ENCODE peak calls at places on chromosomes 4 and X, in nine cellular contexts. X is posterior vena cava; E is WTC11; N is activated gamma-delta T cell treated with anti-CD3 and anti-CD28 coated beads, Interleukin-2, amount 50 U/mL, for 16 hours; Z is COR-L47; V is NCI-H2029; S is stimulated activated CD8-positive, alpha-beta memory T cell treated with anti-CD3 and anti-CD28 coated beads, Interleukin-15, amount 100 ng/mL, for 4 hours; M is GM04504; O is NCI-H748 treated with DMSO at 0.1 percent for 48 hours. A is an unnamed sample.

GRCh38 chrX:137568741-137569469 is 3.0 kb downstream of the ZIC3 start:
- DNase-seq in X (no peak), E (no peak), N (no peak), Z (peak), V (no peak), S (no peak), M (no peak), O (peak), A (no peak)

GRCh38 chr4:10007436-10007740 is 13.9 kb downstream of the SLC2A9 start:
- DNase-seq in X (no peak), E (no peak), N (no peak), Z (no peak), V (no peak), S (no peak), M (no peak), O (no peak), A (no peak)

GRCh38 chr4:8728536-8729407 is 136.2 kb downstream of the CPZ start:
- DNase-seq in X (peak), E (no peak), N (no peak), Z (no peak), V (no peak), S (no peak), M (no peak), O (no peak), A (no peak)

GRCh38 chr4:37299468-37299867 is 54.9 kb downstream of the NWD2 start:
- DNase-seq in X (no peak), E (no peak), N (no peak), Z (no peak), V (no peak), S (no peak), M (no peak), O (no peak), A (no peak)

GRCh38 chrX:53093177-53093655 is 726 bp upstream of the KANTR start:
- DNase-seq in X (peak), E (peak), N (peak), Z (peak), V (peak), S (no peak), M (no peak), O (peak), A (peak)

GRCh38 chr4:149176019-149176418 is 639.6 kb downstream of the IQCM start:
- DNase-seq in X (no peak), E (peak), N (no peak), Z (no peak), V (no peak), S (no peak), M (no peak), O (no peak), A (peak)

GRCh38 chr4:185566972-185567749 is 31.9 kb upstream of the PDLIM3 start:
- DNase-seq in X (no peak), E (no peak), N (no peak), Z (no peak), V (no peak), S (no peak), M (peak), O (no peak), A (peak)

GRCh38 chr4:122873752-122874151 is 47.1 kb downstream of the FGF2 start:
- DNase-seq in X (no peak), E (no peak), N (no peak), Z (no peak), V (no peak), S (no peak), M (no peak), O (no peak), A (peak)

GRCh38 chr4:43709443-43709842 is 739.2 kb downstream of the KCTD8 start:
- DNase-seq in X (no peak), E (no peak), N (no peak), Z (no peak), V (no peak), S (no peak), M (no peak), O (no peak), A (no peak)

GRCh38 chr4:165201806-165202205 is 5.6 kb upstream of the KLHL2 start:
- DNase-seq in X (no peak), E (no peak), N (no peak), Z (no peak), V (no peak), S (no peak), M (no peak), O (no peak), A (no peak)

GRCh38 chrX:28472926-28473325 is 114.3 kb upstream of the IL1RAPL1 start:
- DNase-seq in X (no peak), E (no peak), N (no peak), Z (no peak), V (no peak), S (no peak), M (no peak), O (no peak), A (no peak)

GRCh38 chrX:75230296-75230695 is 43.6 kb upstream of the UPRT start:
- DNase-seq in X (no peak), E (no peak), N (no peak), Z (no peak), V (no peak), S (no peak), M (no peak), O (peak), A (no peak)

GRCh38 chr4:139454111-139454600 is at the start of gene RAB33B:
- DNase-seq in X (peak), E (no peak), N (peak), Z (no peak), V (no peak), S (no peak), M (no peak), O (no peak), A (peak)

GRCh38 chrX:2351321-2351720 is 149.5 kb downstream of the DHRSX start:
- DNase-seq in X (no peak), E (no peak), N (no peak), Z (no peak), V (no peak), S (no peak), M (peak), O (no peak), A (peak)

GRCh38 chrX:118117069-118117405 is 427 bp upstream of the KLHL13 start:
- DNase-seq in X (no peak), E (no peak), N (no peak), Z (no peak), V (no peak), S (no peak), M (no peak), O (no peak), A (peak)

GRCh38 chrX:141936080-141936479 is 32.4 kb downstream of the MAGEC1 start:
- DNase-seq in X (no peak), E (no peak), N (no peak), Z (no peak), V (no peak), S (no peak), M (no peak), O (no peak), A (no peak)

GRCh38 chrX:39065051-39065871 is 264.0 kb downstream of the MID1IP1 start:
- DNase-seq in X (no peak), E (peak), N (no peak), Z (peak), V (peak), S (no peak), M (no peak), O (peak), A (no peak)

GRCh38 chr4:108172231-108172779 is 3.6 kb upstream of the LEF1 start:
- DNase-seq in X (no peak), E (peak), N (no peak), Z (peak), V (no peak), S (no peak), M (no peak), O (no peak), A (no peak)

GRCh38 chrX:38864165-38864564 is 62.9 kb downstream of the MID1IP1 start:
- DNase-seq in X (no peak), E (no peak), N (no peak), Z (no peak), V (no peak), S (no peak), M (no peak), O (no peak), A (no peak)

GRCh38 chr4:168574581-168575295 is 77.9 kb downstream of the PALLD start:
- DNase-seq in X (no peak), E (no peak), N (no peak), Z (no peak), V (no peak), S (no peak), M (no peak), O (no peak), A (peak)

GRCh38 chr4:845233-845835 is 19.4 kb upstream of the CPLX1 start:
- DNase-seq in X (no peak), E (no peak), N (no peak), Z (no peak), V (no peak), S (no peak), M (peak), O (no peak), A (peak)

GRCh38 chr4:76386566-76387305 is 34.2 kb downstream of the CCDC158 start:
- DNase-seq in X (no peak), E (no peak), N (no peak), Z (no peak), V (no peak), S (no peak), M (no peak), O (no peak), A (peak)

GRCh38 chrX:41377624-41378023 is 43.7 kb downstream of the DDX3X start:
- DNase-seq in X (peak), E (no peak), N (peak), Z (no peak), V (no peak), S (no peak), M (no peak), O (no peak), A (no peak)

GRCh38 chr4:2165391-2165790 is 76.5 kb downstream of the HAUS3 start:
- DNase-seq in X (no peak), E (no peak), N (no peak), Z (no peak), V (no peak), S (no peak), M (no peak), O (no peak), A (no peak)

GRCh38 chr4:140861359-140862181 is 105.4 kb upstream of the TBC1D9 start:
- DNase-seq in X (no peak), E (peak), N (peak), Z (peak), V (peak), S (no peak), M (peak), O (peak), A (peak)

GRCh38 chr4:86841309-86841708 is 7.9 kb downstream of the SLC10A6 start:
- DNase-seq in X (no peak), E (no peak), N (no peak), Z (no peak), V (no peak), S (no peak), M (no peak), O (no peak), A (no peak)

GRCh38 chr4:77473509-77473908 is 132.1 kb upstream of the CXCL13 start:
- DNase-seq in X (no peak), E (peak), N (no peak), Z (no peak), V (no peak), S (no peak), M (no peak), O (no peak), A (peak)

GRCh38 chr4:168648929-168649328 is 152.1 kb downstream of the PALLD start:
- DNase-seq in X (no peak), E (no peak), N (no peak), Z (no peak), V (no peak), S (no peak), M (peak), O (no peak), A (peak)

GRCh38 chr4:2138846-2139500 is 79.8 kb downstream of the NAT8L start:
- DNase-seq in X (no peak), E (no peak), N (no peak), Z (no peak), V (no peak), S (no peak), M (no peak), O (no peak), A (no peak)

GRCh38 chr4:141375855-141376254 is 155.2 kb downstream of the ZNF330 start:
- DNase-seq in X (no peak), E (no peak), N (no peak), Z (peak), V (peak), S (no peak), M (peak), O (no peak), A (peak)

GRCh38 chr4:101515566-101515965 is 168.2 kb upstream of the PPP3CA start:
- DNase-seq in X (no peak), E (no peak), N (no peak), Z (no peak), V (no peak), S (no peak), M (no peak), O (no peak), A (no peak)

GRCh38 chrX:129726307-129727111 is 12.3 kb upstream of the XPNPEP2 start:
- DNase-seq in X (no peak), E (peak), N (no peak), Z (peak), V (no peak), S (no peak), M (peak), O (peak), A (peak)

GRCh38 chr4:23819041-23819511 is 70.8 kb downstream of the PPARGC1A start:
- DNase-seq in X (no peak), E (no peak), N (no peak), Z (no peak), V (no peak), S (no peak), M (no peak), O (no peak), A (peak)

GRCh38 chrX:16870861-16871584 is 861 bp upstream of the RBBP7 start:
- DNase-seq in X (peak), E (peak), N (no peak), Z (peak), V (no peak), S (no peak), M (no peak), O (no peak), A (no peak)

GRCh38 chrX:46777971-46778810 is 19.3 kb upstream of the SLC9A7 start:
- DNase-seq in X (no peak), E (no peak), N (no peak), Z (no peak), V (no peak), S (no peak), M (no peak), O (no peak), A (no peak)

GRCh38 chr4:100082852-100083251 is 107.4 kb downstream of the DDIT4L start:
- DNase-seq in X (no peak), E (no peak), N (no peak), Z (no peak), V (no peak), S (no peak), M (no peak), O (no peak), A (no peak)

GRCh38 chr4:54902976-54903375 is 222.4 kb downstream of the KDR start:
- DNase-seq in X (no peak), E (no peak), N (no peak), Z (no peak), V (no peak), S (no peak), M (no peak), O (no peak), A (no peak)

GRCh38 chr4:186342582-186342981 is 76.6 kb downstream of the F11 start:
- DNase-seq in X (no peak), E (no peak), N (no peak), Z (no peak), V (no peak), S (no peak), M (no peak), O (no peak), A (peak)

A was measured in renal cortical epithelial cell.